ENCODE peak calls at places on chromosomes 7 and 10, in eight cellular contexts. One of them, this sample, is unnamed.

GRCh38 chr10:92047215-92047614 is 123.6 kb downstream of the BTAF1 start:
- DNase-seq in heart left ventricle: no peak
- DNase-seq in tibial nerve: no peak
- DNase-seq in neuronal stem cell: no peak
- DNase-seq in CD8-positive, alpha-beta T cell: no peak
- DNase-seq in HepG2: no peak
- DNase-seq in astrocyte: no peak
- DNase-seq in adrenal gland: no peak
- DNase-seq in this sample: no peak

GRCh38 chr10:46223064-46223480 is 63.7 kb upstream of the ANTXRL start:
- DNase-seq in heart left ventricle: no peak
- DNase-seq in tibial nerve: no peak
- DNase-seq in neuronal stem cell: no peak
- DNase-seq in CD8-positive, alpha-beta T cell: no peak
- DNase-seq in HepG2: no peak
- DNase-seq in astrocyte: no peak
- DNase-seq in adrenal gland: no peak
- DNase-seq in this sample: no peak

GRCh38 chr7:73738220-73738611 is 386 bp downstream of the ABHD11 start:
- DNase-seq in heart left ventricle: peak; percentile 62
- DNase-seq in tibial nerve: peak; percentile 22
- DNase-seq in neuronal stem cell: no peak
- DNase-seq in CD8-positive, alpha-beta T cell: peak; percentile 73
- DNase-seq in HepG2: no peak
- DNase-seq in astrocyte: peak; percentile 17
- DNase-seq in adrenal gland: peak; percentile 50
- DNase-seq in this sample: peak; percentile 89

GRCh38 chr7:18119985-18120384 is 92.3 kb upstream of the PRPS1L1 start:
- DNase-seq in heart left ventricle: no peak
- DNase-seq in tibial nerve: no peak
- DNase-seq in neuronal stem cell: no peak
- DNase-seq in CD8-positive, alpha-beta T cell: no peak
- DNase-seq in HepG2: no peak
- DNase-seq in astrocyte: no peak
- DNase-seq in adrenal gland: no peak
- DNase-seq in this sample: no peak

GRCh38 chr10:227014-227413 is 91.8 kb downstream of the ZMYND11 start:
- DNase-seq in heart left ventricle: no peak
- DNase-seq in tibial nerve: no peak
- DNase-seq in neuronal stem cell: no peak
- DNase-seq in CD8-positive, alpha-beta T cell: no peak
- DNase-seq in HepG2: no peak
- DNase-seq in astrocyte: peak; percentile 8
- DNase-seq in adrenal gland: no peak
- DNase-seq in this sample: no peak

GRCh38 chr10:90635111-90635798 is 222.6 kb downstream of the HTR7 start:
- DNase-seq in heart left ventricle: no peak
- DNase-seq in tibial nerve: no peak
- DNase-seq in neuronal stem cell: no peak
- DNase-seq in CD8-positive, alpha-beta T cell: no peak
- DNase-seq in HepG2: no peak
- DNase-seq in astrocyte: no peak
- DNase-seq in adrenal gland: no peak
- DNase-seq in this sample: no peak

GRCh38 chr7:25314094-25314708 is 85.9 kb upstream of the NPVF start:
- DNase-seq in heart left ventricle: no peak
- DNase-seq in tibial nerve: no peak
- DNase-seq in neuronal stem cell: no peak
- DNase-seq in CD8-positive, alpha-beta T cell: no peak
- DNase-seq in HepG2: no peak
- DNase-seq in astrocyte: no peak
- DNase-seq in adrenal gland: no peak
- DNase-seq in this sample: no peak

GRCh38 chr10:126252884-126253612 is 135.2 kb downstream of the ADAM12 start:
- DNase-seq in heart left ventricle: peak; percentile 38
- DNase-seq in tibial nerve: no peak
- DNase-seq in neuronal stem cell: no peak
- DNase-seq in CD8-positive, alpha-beta T cell: no peak
- DNase-seq in HepG2: no peak
- DNase-seq in astrocyte: peak; percentile 100
- DNase-seq in adrenal gland: peak; percentile 63
- DNase-seq in this sample: no peak

GRCh38 chr10:112919721-112920120 is 30.3 kb upstream of the TCF7L2 start:
- DNase-seq in heart left ventricle: no peak
- DNase-seq in tibial nerve: no peak
- DNase-seq in neuronal stem cell: no peak
- DNase-seq in CD8-positive, alpha-beta T cell: no peak
- DNase-seq in HepG2: no peak
- DNase-seq in astrocyte: peak; percentile 72
- DNase-seq in adrenal gland: no peak
- DNase-seq in this sample: no peak

GRCh38 chr7:22252886-22253536 is 103.9 kb downstream of the RAPGEF5 start:
- DNase-seq in heart left ventricle: no peak
- DNase-seq in tibial nerve: no peak
- DNase-seq in neuronal stem cell: no peak
- DNase-seq in CD8-positive, alpha-beta T cell: no peak
- DNase-seq in HepG2: no peak
- DNase-seq in astrocyte: no peak
- DNase-seq in adrenal gland: no peak
- DNase-seq in this sample: no peak
- H3K27ac ChIP-seq in heart left ventricle: no peak overlapping the region
- H3K27ac ChIP-seq in tibial nerve: no peak overlapping the region
- H3K27ac ChIP-seq in neuronal stem cell: no peak overlapping the region
- H3K27ac ChIP-seq in CD8-positive, alpha-beta T cell: no peak overlapping the region
- H3K27ac ChIP-seq in HepG2: no peak overlapping the region
- H3K27ac ChIP-seq in astrocyte: no peak overlapping the region
- H3K27ac ChIP-seq in adrenal gland: no peak overlapping the region
- H3K27ac ChIP-seq in this sample: no peak overlapping the region

DNA sequence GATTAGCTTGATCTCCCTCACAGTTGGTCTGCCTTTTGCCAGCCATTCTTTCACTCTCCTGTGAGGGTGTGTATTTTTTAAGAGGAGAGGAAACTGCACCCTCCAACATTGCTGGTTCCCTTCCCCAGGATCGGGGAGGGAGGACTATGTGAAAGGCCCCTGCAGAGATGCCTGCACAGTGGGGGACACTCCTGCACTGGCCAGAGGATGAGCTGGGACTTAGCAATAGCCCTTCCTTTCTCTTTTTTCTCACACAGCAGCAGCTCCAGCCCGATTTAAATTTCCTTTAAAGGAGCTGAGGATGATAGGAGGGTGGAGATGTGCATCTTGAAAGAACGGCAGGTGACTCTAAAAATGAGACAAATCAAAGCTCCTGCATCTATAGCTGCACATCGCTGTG is 18.7 kb downstream of the SORCS3 start:
- DNase-seq in heart left ventricle: no peak
- DNase-seq in tibial nerve: no peak
- DNase-seq in neuronal stem cell: no peak
- DNase-seq in CD8-positive, alpha-beta T cell: no peak
- DNase-seq in HepG2: no peak
- DNase-seq in astrocyte: no peak
- DNase-seq in adrenal gland: no peak
- DNase-seq in this sample: no peak
- H3K9me3 ChIP-seq in heart left ventricle: no peaks in the 10 kb centered on the region
- H3K9me3 ChIP-seq in tibial nerve: no peaks in the 10 kb centered on the region
- H3K9me3 ChIP-seq in neuronal stem cell: no peaks in the 10 kb centered on the region
- H3K9me3 ChIP-seq in CD8-positive, alpha-beta T cell: no peaks in the 10 kb centered on the region
- H3K9me3 ChIP-seq in HepG2: no peaks in the 10 kb centered on the region
- H3K9me3 ChIP-seq in astrocyte: no peaks in the 10 kb centered on the region
- H3K9me3 ChIP-seq in adrenal gland: no peaks in the 10 kb centered on the region
- H3K9me3 ChIP-seq in this sample: no peaks in the 10 kb centered on the region

GRCh38 chr10:121527690-121528089 is 70.6 kb downstream of the FGFR2 start:
- DNase-seq in heart left ventricle: no peak
- DNase-seq in tibial nerve: no peak
- DNase-seq in neuronal stem cell: peak; percentile 37
- DNase-seq in CD8-positive, alpha-beta T cell: no peak
- DNase-seq in HepG2: no peak
- DNase-seq in astrocyte: peak; percentile 85
- DNase-seq in adrenal gland: no peak
- DNase-seq in this sample: no peak

GRCh38 chr10:121524138-121524817 is 74.0 kb downstream of the FGFR2 start:
- DNase-seq in heart left ventricle: no peak
- DNase-seq in tibial nerve: no peak
- DNase-seq in neuronal stem cell: no peak
- DNase-seq in CD8-positive, alpha-beta T cell: no peak
- DNase-seq in HepG2: no peak
- DNase-seq in astrocyte: no peak
- DNase-seq in adrenal gland: no peak
- DNase-seq in this sample: no peak

GRCh38 chr10:121525276-121526039 is 72.8 kb downstream of the FGFR2 start:
- DNase-seq in heart left ventricle: no peak
- DNase-seq in tibial nerve: no peak
- DNase-seq in neuronal stem cell: no peak
- DNase-seq in CD8-positive, alpha-beta T cell: no peak
- DNase-seq in HepG2: no peak
- DNase-seq in astrocyte: no peak
- DNase-seq in adrenal gland: no peak
- DNase-seq in this sample: no peak

GRCh38 chr10:121526040-121526790 is 72.0 kb downstream of the FGFR2 start:
- DNase-seq in heart left ventricle: no peak
- DNase-seq in tibial nerve: no peak
- DNase-seq in neuronal stem cell: peak; percentile 24
- DNase-seq in CD8-positive, alpha-beta T cell: no peak
- DNase-seq in HepG2: no peak
- DNase-seq in astrocyte: no peak
- DNase-seq in adrenal gland: no peak
- DNase-seq in this sample: no peak

GRCh38 chr10:121526801-121527221 is 71.4 kb downstream of the FGFR2 start:
- DNase-seq in heart left ventricle: no peak
- DNase-seq in tibial nerve: no peak
- DNase-seq in neuronal stem cell: peak; percentile 72
- DNase-seq in CD8-positive, alpha-beta T cell: no peak
- DNase-seq in HepG2: no peak
- DNase-seq in astrocyte: no peak
- DNase-seq in adrenal gland: no peak
- DNase-seq in this sample: no peak
- H3K27ac ChIP-seq in heart left ventricle: no peak overlapping the region
- H3K27ac ChIP-seq in tibial nerve: no peak overlapping the region
- H3K27ac ChIP-seq in neuronal stem cell: no peak overlapping the region
- H3K27ac ChIP-seq in CD8-positive, alpha-beta T cell: no peak overlapping the region
- H3K27ac ChIP-seq in HepG2: no peak overlapping the region
- H3K27ac ChIP-seq in astrocyte: no peak overlapping the region
- H3K27ac ChIP-seq in adrenal gland: no peak overlapping the region
- H3K27ac ChIP-seq in this sample: no peak overlapping the region

GRCh38 chr7:156058248-156058647 is 246.0 kb upstream of the SHH start:
- DNase-seq in heart left ventricle: no peak
- DNase-seq in tibial nerve: no peak
- DNase-seq in neuronal stem cell: no peak
- DNase-seq in CD8-positive, alpha-beta T cell: no peak
- DNase-seq in HepG2: no peak
- DNase-seq in astrocyte: no peak
- DNase-seq in adrenal gland: no peak
- DNase-seq in this sample: no peak
- H3K9me3 ChIP-seq in heart left ventricle: no peaks in the 10 kb centered on the region
- H3K9me3 ChIP-seq in tibial nerve: no peaks in the 10 kb centered on the region
- H3K9me3 ChIP-seq in neuronal stem cell: no peaks in the 10 kb centered on the region
- H3K9me3 ChIP-seq in CD8-positive, alpha-beta T cell: no peaks in the 10 kb centered on the region
- H3K9me3 ChIP-seq in HepG2: no peaks in the 10 kb centered on the region
- H3K9me3 ChIP-seq in astrocyte: peaks cover 4% of the 10 kb centered on the region
- H3K9me3 ChIP-seq in adrenal gland: no peaks in the 10 kb centered on the region
- H3K9me3 ChIP-seq in this sample: peaks cover 1% of the 10 kb centered on the region

DNA sequence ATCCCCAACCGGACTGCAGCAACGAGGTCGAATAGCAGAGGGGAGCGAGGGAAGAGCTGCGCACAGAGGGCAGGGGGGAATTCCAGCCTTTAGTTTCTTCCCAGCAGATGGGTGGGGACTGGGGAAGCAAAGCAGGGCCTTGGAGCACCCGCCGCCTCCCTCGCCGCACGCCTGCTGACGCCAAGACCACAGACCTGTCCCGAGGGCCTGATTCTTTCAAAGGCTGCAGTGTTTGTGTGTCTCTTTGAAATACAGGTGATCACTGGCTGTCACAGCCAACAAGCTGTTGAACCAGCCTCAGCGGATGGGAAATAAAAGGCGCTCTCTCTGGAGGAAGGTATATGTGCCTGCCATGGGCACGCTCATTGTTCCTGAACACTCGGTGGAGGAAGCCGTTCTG is 119.3 kb downstream of the FAM53B start:
- DNase-seq in heart left ventricle: no peak
- DNase-seq in tibial nerve: no peak
- DNase-seq in neuronal stem cell: no peak
- DNase-seq in CD8-positive, alpha-beta T cell: no peak
- DNase-seq in HepG2: no peak
- DNase-seq in astrocyte: no peak
- DNase-seq in adrenal gland: no peak
- DNase-seq in this sample: no peak
- H3K27ac ChIP-seq in heart left ventricle: no peak overlapping the region
- H3K27ac ChIP-seq in tibial nerve: peak overlapping the region; percentile 79
- H3K27ac ChIP-seq in neuronal stem cell: no peak overlapping the region
- H3K27ac ChIP-seq in CD8-positive, alpha-beta T cell: no peak overlapping the region
- H3K27ac ChIP-seq in HepG2: no peak overlapping the region
- H3K27ac ChIP-seq in astrocyte: no peak overlapping the region
- H3K27ac ChIP-seq in adrenal gland: no peak overlapping the region
- H3K27ac ChIP-seq in this sample: no peak overlapping the region

DNA sequence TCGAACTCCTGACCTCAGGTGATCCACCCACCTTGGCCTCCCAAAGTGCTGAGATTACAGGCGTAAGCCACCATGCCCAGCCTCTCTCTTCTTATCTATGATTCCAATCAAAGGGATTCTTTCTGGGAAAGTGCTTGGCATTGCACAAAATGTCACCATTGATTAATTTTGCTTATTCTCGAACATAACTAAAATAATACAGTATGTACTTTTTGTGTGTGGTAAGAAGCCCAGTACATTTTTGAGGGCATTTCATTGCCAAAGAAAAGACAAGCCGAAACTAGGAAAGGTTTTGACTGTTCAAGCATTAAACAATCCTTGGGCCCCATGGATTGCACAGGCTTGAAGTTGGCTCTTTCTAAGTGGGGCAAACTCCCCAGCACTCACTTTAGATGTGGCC is 18.3 kb upstream of the CACUL1 start:
- DNase-seq in heart left ventricle: no peak
- DNase-seq in tibial nerve: no peak
- DNase-seq in neuronal stem cell: no peak
- DNase-seq in CD8-positive, alpha-beta T cell: no peak
- DNase-seq in HepG2: no peak
- DNase-seq in astrocyte: no peak
- DNase-seq in adrenal gland: no peak
- DNase-seq in this sample: no peak
- H3K9me3 ChIP-seq in heart left ventricle: no peaks in the 10 kb centered on the region
- H3K9me3 ChIP-seq in tibial nerve: peaks cover 6% of the 10 kb centered on the region
- H3K9me3 ChIP-seq in neuronal stem cell: no peaks in the 10 kb centered on the region
- H3K9me3 ChIP-seq in CD8-positive, alpha-beta T cell: no peaks in the 10 kb centered on the region
- H3K9me3 ChIP-seq in HepG2: peaks cover 10% of the 10 kb centered on the region
- H3K9me3 ChIP-seq in astrocyte: no peaks in the 10 kb centered on the region
- H3K9me3 ChIP-seq in adrenal gland: no peaks in the 10 kb centered on the region
- H3K9me3 ChIP-seq in this sample: peaks cover 2% of the 10 kb centered on the region

GRCh38 chr7:137879357-137880158 is 32.8 kb upstream of the DGKI start:
- DNase-seq in heart left ventricle: no peak
- DNase-seq in tibial nerve: no peak
- DNase-seq in neuronal stem cell: no peak
- DNase-seq in CD8-positive, alpha-beta T cell: no peak
- DNase-seq in HepG2: no peak
- DNase-seq in astrocyte: peak; percentile 67
- DNase-seq in adrenal gland: no peak
- DNase-seq in this sample: no peak
- H3K27ac ChIP-seq in heart left ventricle: peak overlapping the region; percentile 70
- H3K27ac ChIP-seq in tibial nerve: no peak overlapping the region
- H3K27ac ChIP-seq in neuronal stem cell: no peak overlapping the region
- H3K27ac ChIP-seq in CD8-positive, alpha-beta T cell: no peak overlapping the region
- H3K27ac ChIP-seq in HepG2: no peak overlapping the region
- H3K27ac ChIP-seq in astrocyte: peak overlapping the region; percentile 94
- H3K27ac ChIP-seq in adrenal gland: no peak overlapping the region
- H3K27ac ChIP-seq in this sample: peak overlapping the region; percentile 82

GRCh38 chr7:158582089-158582456 is 5.5 kb downstream of the PTPRN2 start:
- DNase-seq in heart left ventricle: no peak
- DNase-seq in tibial nerve: no peak
- DNase-seq in neuronal stem cell: no peak
- DNase-seq in CD8-positive, alpha-beta T cell: no peak
- DNase-seq in HepG2: no peak
- DNase-seq in astrocyte: no peak
- DNase-seq in adrenal gland: no peak
- DNase-seq in this sample: no peak
- H3K9me3 ChIP-seq in heart left ventricle: peaks cover 12% of the 10 kb centered on the region
- H3K9me3 ChIP-seq in tibial nerve: peaks cover 29% of the 10 kb centered on the region
- H3K9me3 ChIP-seq in neuronal stem cell: peaks cover 9% of the 10 kb centered on the region
- H3K9me3 ChIP-seq in CD8-positive, alpha-beta T cell: peaks cover 8% of the 10 kb centered on the region
- H3K9me3 ChIP-seq in HepG2: peaks cover 6% of the 10 kb centered on the region
- H3K9me3 ChIP-seq in astrocyte: peaks cover 3% of the 10 kb centered on the region
- H3K9me3 ChIP-seq in adrenal gland: peaks cover 6% of the 10 kb centered on the region
- H3K9me3 ChIP-seq in this sample: peaks cover 11% of the 10 kb centered on the region

This sample was measured in aorta.